ENCODE peak calls at places on chromosomes 11 and 22, in five cellular contexts. E, W, O, I and C are unnamed samples.

GRCh38 chr22:47213571-47214230 is 451.3 kb downstream of the TBC1D22A start:
- DNase-seq in E (no peak), W (peak), O (no peak), I (peak), C (no peak)

GRCh38 chr11:43072096-43072495 is 239.7 kb upstream of the API5 start:
- DNase-seq in E (no peak), W (no peak), O (no peak), I (no peak), C (no peak)

GRCh38 chr11:5197538-5197937 is 2.9 kb downstream of the OR51V1 start:
- DNase-seq in E (no peak), W (peak), O (no peak), I (no peak), C (no peak)

GRCh38 chr22:48780597-48781277 is 1046.9 kb downstream of the BRD1 start:
- DNase-seq in E (no peak), W (no peak), O (no peak), I (no peak), C (no peak)

GRCh38 chr22:49784630-49784971 is 43.1 kb downstream of the BRD1 start:
- DNase-seq in E (no peak), W (no peak), O (no peak), I (no peak), C (no peak)

GRCh38 chr11:75859614-75860013 is 44.6 kb downstream of the UVRAG start:
- DNase-seq in E (no peak), W (no peak), O (no peak), I (no peak), C (no peak)

GRCh38 chr22:39316440-39317083 is 2.9 kb downstream of the RPL3 start:
- DNase-seq in E (peak), W (peak), O (peak), I (peak), C (no peak)

GRCh38 chr22:29031236-29031982 is 30.2 kb downstream of the C22orf31 start:
- DNase-seq in E (peak), W (peak), O (peak), I (peak), C (peak)

GRCh38 chr11:61975638-61976419 is 8.4 kb upstream of the FTH1 start:
- DNase-seq in E (no peak), W (no peak), O (peak), I (no peak), C (no peak)

GRCh38 chr11:8373519-8374432 is 110.1 kb upstream of the LMO1 start:
- DNase-seq in E (no peak), W (no peak), O (no peak), I (no peak), C (peak)

GRCh38 chr22:49497266-49497665 is 330.4 kb downstream of the BRD1 start:
- DNase-seq in E (no peak), W (no peak), O (no peak), I (peak), C (no peak)

DNA sequence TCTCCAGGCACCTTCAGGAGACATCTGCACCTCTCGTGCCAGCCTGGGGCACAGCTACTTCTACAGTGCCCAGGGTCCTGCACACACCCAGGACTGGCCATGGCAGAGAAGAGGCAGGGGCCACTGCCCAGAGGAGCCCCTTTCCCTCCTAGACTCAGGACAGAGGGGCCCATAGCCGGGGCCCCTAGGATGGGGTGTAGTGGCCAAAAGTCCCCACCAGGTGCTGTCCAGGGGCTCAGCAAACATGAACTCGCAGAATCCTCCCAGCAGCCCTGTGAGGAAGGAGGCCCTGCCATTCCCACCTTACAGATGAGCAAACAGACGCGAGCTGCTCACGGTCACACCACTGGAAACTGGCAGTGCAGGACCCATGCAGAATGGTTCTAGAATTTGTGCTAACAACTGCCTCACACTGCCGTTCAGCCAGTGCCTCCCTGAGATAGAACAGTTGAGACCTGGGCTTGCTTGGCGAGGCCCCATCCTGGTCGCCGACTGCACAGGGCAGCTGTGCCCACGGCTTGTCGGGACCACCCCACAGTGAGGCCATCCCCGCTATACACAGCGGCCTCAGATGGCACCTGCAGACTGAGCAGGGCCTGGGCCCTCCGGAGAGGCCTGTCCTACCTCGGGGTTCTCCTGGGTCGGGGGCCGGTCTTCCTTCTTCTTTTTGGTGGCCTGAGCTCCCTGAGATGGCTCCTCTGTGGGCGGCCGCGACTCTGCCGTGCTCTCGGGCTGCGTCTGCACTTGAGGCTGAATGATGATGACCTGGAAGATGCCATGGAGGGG is 96.4 kb downstream of the PHF21B start:
- DNase-seq in E (no peak), W (no peak), O (peak), I (no peak), C (no peak)
- H3K4me3 ChIP-seq in E (no peak), W (no peak), O (no peak), I (no peak), C (no peak)

DNA sequence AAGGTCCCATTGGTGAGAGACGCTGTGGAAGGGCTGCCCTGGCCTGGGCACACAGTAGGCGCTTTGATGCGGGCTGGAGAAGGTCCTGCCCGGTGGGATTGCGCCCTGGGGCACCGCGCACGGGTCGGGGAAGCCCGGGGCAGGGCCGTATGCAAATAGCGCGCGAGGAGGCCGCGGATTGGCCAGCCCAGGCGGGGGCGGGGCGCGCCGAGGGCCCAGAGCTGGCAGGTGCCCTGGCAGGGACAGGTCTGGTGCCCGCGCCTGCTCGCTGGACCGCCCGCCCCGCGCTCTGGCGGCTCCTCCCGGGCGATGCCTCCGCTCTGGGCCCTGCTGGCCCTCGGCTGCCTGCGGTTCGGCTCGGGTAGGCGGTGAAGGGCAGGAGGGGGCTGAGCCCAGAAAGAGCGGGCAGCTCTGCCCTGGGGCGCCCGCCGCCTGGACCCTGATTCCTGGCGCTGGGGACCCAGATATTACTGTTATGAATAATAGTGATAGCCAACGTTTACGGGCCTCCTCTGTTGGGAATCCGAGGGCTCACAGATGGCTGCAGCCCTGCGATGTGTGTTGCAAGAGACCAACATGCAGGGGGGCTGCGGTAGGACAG is at the start of gene UPK3A:
- DNase-seq in E (peak), W (peak), O (peak), I (peak), C (no peak)
- H3K4me3 ChIP-seq in E (peak), W (peak), O (peak), I (peak), C (peak)

GRCh38 chr11:58577441-58578135 is 1.3 kb upstream of the ZFP91 start:
- DNase-seq in E (peak), W (peak), O (peak), I (no peak), C (no peak)

GRCh38 chr11:58576792-58577440 is 1.3 kb upstream of the LPXN start:
- DNase-seq in E (no peak), W (peak), O (no peak), I (no peak), C (no peak)

GRCh38 chr11:58574851-58575250 is 805 bp downstream of the LPXN start:
- DNase-seq in E (no peak), W (peak), O (no peak), I (no peak), C (no peak)

GRCh38 chr11:58573451-58574104 is 2.1 kb downstream of the LPXN start:
- DNase-seq in E (no peak), W (peak), O (no peak), I (no peak), C (no peak)

GRCh38 chr11:58575377-58576020 is at the start of gene LPXN:
- DNase-seq in E (no peak), W (no peak), O (no peak), I (no peak), C (no peak)
- H3K4me3 ChIP-seq in E (no peak), W (peak), O (no peak), I (peak), C (no peak)

GRCh38 chr11:107840120-107840479 is 18.5 kb downstream of the SLC35F2 start:
- DNase-seq in E (no peak), W (no peak), O (no peak), I (no peak), C (no peak)
- H3K4me3 ChIP-seq in E (no peak), W (peak), O (no peak), I (no peak), C (peak)

GRCh38 chr11:2443881-2444300 is 423 bp downstream of the TRPM5 start:
- DNase-seq in E (no peak), W (no peak), O (peak), I (no peak), C (no peak)
- H3K4me3 ChIP-seq in E (peak), W (no peak), O (peak), I (peak), C (peak)

GRCh38 chr11:118634435-118635236 is 27.2 kb downstream of the PHLDB1 start:
- DNase-seq in E (peak), W (no peak), O (peak), I (no peak), C (peak)
- H3K4me3 ChIP-seq in E (no peak), W (no peak), O (peak), I (peak), C (peak)

DNA sequence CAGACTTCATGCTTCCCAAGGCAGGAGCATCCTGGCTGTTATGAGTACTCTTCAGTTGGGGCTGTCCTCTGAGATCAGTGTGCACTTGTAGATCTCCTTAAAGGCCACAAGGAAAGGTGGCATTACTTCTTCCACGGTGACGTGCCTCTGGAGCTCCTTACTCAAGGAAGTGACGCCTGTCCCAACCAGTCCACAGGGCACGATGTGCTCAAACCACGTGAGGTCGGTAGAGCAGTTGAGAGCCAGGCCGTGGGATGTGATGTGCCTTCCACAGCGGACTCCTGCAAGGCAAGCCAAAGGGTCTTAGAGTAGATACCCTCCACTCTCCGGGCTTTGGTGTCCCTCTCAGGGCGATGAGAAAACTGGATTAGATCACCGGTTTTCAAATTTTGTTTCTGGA is 1.4 kb downstream of the LIPT2 start:
- DNase-seq in E (no peak), W (no peak), O (no peak), I (no peak), C (no peak)
- H3K4me3 ChIP-seq in E (no peak), W (no peak), O (no peak), I (no peak), C (no peak)